ENCODE peak calls at places on chromosomes 13 and 19, in four cellular contexts. S, I, F and K are unnamed samples.

GRCh38 chr13:99380402-99380801 is 73.2 kb upstream of the GPR183 start:
- DNase-seq in F (no peak), S (no peak), I (no peak), K (no peak)

GRCh38 chr13:47478985-47479384 is 522.1 kb downstream of the SUCLA2 start:
- DNase-seq in S (no peak), I (no peak), F (peak), K (no peak)

GRCh38 chr19:52741951-52742485 is 7.2 kb upstream of the ZNF611 start:
- DNase-seq in I (no peak), S (no peak), F (no peak), K (peak)

GRCh38 chr19:49861127-49861526 is 6.2 kb downstream of the PNKP start:
- DNase-seq in S (no peak), F (no peak), I (no peak), K (no peak)

GRCh38 chr19:2462635-2463421 is 6.1 kb upstream of the LMNB2 start:
- DNase-seq in F (peak), S (peak), I (no peak), K (peak)

GRCh38 chr19:46726551-46726950 is 9.6 kb upstream of the PRKD2 start:
- DNase-seq in S (no peak), F (no peak), I (no peak), K (no peak)

GRCh38 chr19:45682908-45683307 is 8.8 kb downstream of the SNRPD2 start:
- DNase-seq in I (no peak), S (no peak), F (no peak), K (no peak)

GRCh38 chr19:48450441-48450840 is 4.7 kb downstream of the GRWD1 start:
- DNase-seq in I (no peak), S (no peak), F (no peak), K (no peak)

GRCh38 chr19:17686592-17687042 is 1.5 kb downstream of the UNC13A start:
- DNase-seq in F (peak), I (no peak), S (no peak), K (no peak)

GRCh38 chr13:78020861-78021260 is 102.2 kb upstream of the EDNRB start:
- DNase-seq in S (no peak), F (no peak), I (no peak), K (no peak)

GRCh38 chr13:83372786-83373185 is 509.5 kb downstream of the SLITRK1 start:
- DNase-seq in I (no peak), F (no peak), S (no peak), K (peak)

GRCh38 chr19:47239610-47240296 is 8.8 kb upstream of the BBC3 start:
- DNase-seq in S (no peak), F (peak), I (no peak), K (peak)

GRCh38 chr13:33740134-33740538 is 77.8 kb upstream of the RFC3 start:
- DNase-seq in F (peak), I (no peak), S (peak), K (peak)

GRCh38 chr13:34364633-34365032 is 546.7 kb downstream of the RFC3 start:
- DNase-seq in S (no peak), I (no peak), F (no peak), K (peak)

GRCh38 chr19:35587326-35587725 is 1.4 kb downstream of the PMIS2 start:
- DNase-seq in F (no peak), I (no peak), S (no peak), K (peak)

GRCh38 chr19:3372413-3372812 is 6.0 kb downstream of the NFIC start:
- DNase-seq in S (no peak), F (no peak), I (no peak), K (no peak)

GRCh38 chr19:50007947-50008346 is 17.2 kb downstream of the VRK3 start:
- DNase-seq in I (no peak), S (no peak), F (no peak), K (no peak)

GRCh38 chr19:752652-753517 is 2.0 kb downstream of the MISP start:
- DNase-seq in S (peak), F (peak), I (no peak), K (peak)

GRCh38 chr13:71591380-71591779 is 275.6 kb downstream of the DACH1 start:
- DNase-seq in S (no peak), I (no peak), F (no peak), K (no peak)

GRCh38 chr19:10420444-10421239 is at the start of gene PDE4A:
- DNase-seq in F (no peak), S (no peak), I (no peak), K (peak)

GRCh38 chr13:40485611-40486517 is 180.6 kb downstream of the FOXO1 start:
- DNase-seq in S (no peak), F (no peak), I (no peak), K (no peak)

GRCh38 chr13:113584870-113585671 is 518 bp downstream of the TFDP1 start:
- DNase-seq in S (no peak), F (no peak), I (no peak), K (no peak)

GRCh38 chr13:36887758-36888521 is 32.1 kb downstream of the SMAD9 start:
- DNase-seq in I (no peak), F (no peak), S (no peak), K (no peak)

GRCh38 chr13:80329250-80329649 is 11.7 kb downstream of the SPRY2 start:
- DNase-seq in I (no peak), F (no peak), S (no peak), K (no peak)

GRCh38 chr19:51227324-51227723 is 2.4 kb downstream of the CD33 start:
- DNase-seq in F (no peak), S (no peak), I (no peak), K (no peak)

GRCh38 chr19:11322269-11323024 is 17.0 kb downstream of the RAB3D start:
- DNase-seq in F (no peak), I (peak), S (no peak), K (no peak)

GRCh38 chr13:56718791-56719190 is 421.9 kb upstream of the PRR20A start:
- DNase-seq in F (no peak), I (no peak), S (no peak), K (no peak)

GRCh38 chr19:3665681-3666544 is 34.4 kb downstream of the PIP5K1C start:
- DNase-seq in I (peak), S (no peak), F (no peak), K (no peak)

GRCh38 chr13:104584481-104584880 is 1518.3 kb upstream of the SLC10A2 start:
- DNase-seq in S (no peak), F (no peak), I (no peak), K (peak)

GRCh38 chr13:97445504-97446187 is 11.7 kb downstream of the RAP2A start:
- DNase-seq in F (no peak), I (no peak), S (no peak), K (no peak)

GRCh38 chr13:50365683-50366391 is 350.6 kb downstream of the KCNRG start:
- DNase-seq in S (no peak), I (no peak), F (peak), K (no peak)

GRCh38 chr19:55160128-55160985 is 2.8 kb upstream of the TNNI3 start:
- DNase-seq in S (peak), I (peak), F (peak), K (peak)

GRCh38 chr13:57311009-57311586 is 144.1 kb downstream of the PRR20E start:
- DNase-seq in I (no peak), S (no peak), F (no peak), K (no peak)